ENCODE peak calls at places on chromosomes 5 and 9, in eight cellular contexts. O is activated T-cell treated with anti-CD3 and anti-CD28 coated beads, Interleukin-2, amount 50 U/mL, for 1 hour; G is fibroblast of lung; D is cardiac fibroblast; U is activated CD4-positive, alpha-beta memory T cell treated with anti-CD3 and anti-CD28 coated beads for 36 hours; Z is Daoy; Q is stimulated activated CD4-positive, alpha-beta T cell treated with anti-CD3 and anti-CD28 coated beads, Interleukin-12 subunit alpha, Interleukin-12 subunit beta, amount 100 ng/mL, for 48 hours; S is left ventricle myocardium inferior. A is an unnamed sample.

GRCh38 chr9:7293091-7293490 is 506.5 kb downstream of the DMAC1 start:
- DNase-seq in O (no peak), G (no peak), D (no peak), U (no peak), Z (no peak), Q (no peak), S (no peak), A (no peak)

GRCh38 chr9:100669968-100670367 is 92.1 kb downstream of the CAVIN4 start:
- DNase-seq in O (no peak), G (no peak), D (no peak), U (no peak), Z (no peak), Q (no peak), S (no peak), A (no peak)

GRCh38 chr9:123064662-123065061 is 31.2 kb downstream of the GPR21 start:
- DNase-seq in O (no peak), G (no peak), D (no peak), U (no peak), Z (no peak), Q (no peak), S (no peak), A (no peak)

GRCh38 chr9:129716091-129716490 is 36.8 kb downstream of the PTGES start:
- DNase-seq in O (no peak), G (peak), D (peak), U (no peak), Z (no peak), Q (no peak), S (no peak), A (no peak)

GRCh38 chr5:115657883-115658233 is 32.0 kb upstream of the TMED7 start:
- DNase-seq in O (no peak), G (peak), D (peak), U (no peak), Z (peak), Q (no peak), S (no peak), A (no peak)

GRCh38 chr5:5705010-5705409 is 282.5 kb downstream of the ICE1 start:
- DNase-seq in O (no peak), G (no peak), D (no peak), U (no peak), Z (no peak), Q (no peak), S (no peak), A (no peak)

GRCh38 chr5:141874262-141874964 is 3.8 kb downstream of the PCDH1 start:
- DNase-seq in O (no peak), G (no peak), D (no peak), U (no peak), Z (no peak), Q (no peak), S (peak), A (peak)

GRCh38 chr5:124071039-124071438 is 559.1 kb downstream of the CSNK1G3 start:
- DNase-seq in O (no peak), G (no peak), D (peak), U (no peak), Z (no peak), Q (no peak), S (no peak), A (no peak)

GRCh38 chr5:65121880-65122436 is 353.2 kb downstream of the CWC27 start:
- DNase-seq in O (no peak), G (peak), D (peak), U (peak), Z (peak), Q (no peak), S (no peak), A (no peak)

GRCh38 chr5:93621340-93621872 is 38.4 kb downstream of the NR2F1 start:
- DNase-seq in O (peak), G (peak), D (peak), U (no peak), Z (peak), Q (no peak), S (peak), A (peak)

GRCh38 chr5:176736271-176736965 is 73.9 kb upstream of the UNC5A start:
- DNase-seq in O (no peak), G (no peak), D (no peak), U (no peak), Z (no peak), Q (no peak), S (no peak), A (no peak)

GRCh38 chr5:168810641-168811040 is 231.5 kb upstream of the PANK3 start:
- DNase-seq in O (no peak), G (no peak), D (no peak), U (no peak), Z (no peak), Q (no peak), S (no peak), A (no peak)

GRCh38 chr9:38388283-38389223 is 3.9 kb upstream of the ALDH1B1 start:
- DNase-seq in O (no peak), G (peak), D (peak), U (no peak), Z (no peak), Q (no peak), S (peak), A (no peak)

GRCh38 chr9:116817762-116818161 is 130.7 kb downstream of the TRIM32 start:
- DNase-seq in O (no peak), G (no peak), D (no peak), U (no peak), Z (peak), Q (no peak), S (no peak), A (no peak)

GRCh38 chr5:151251001-151251551 is 1.9 kb upstream of the GM2A start:
- DNase-seq in O (no peak), G (no peak), D (no peak), U (peak), Z (no peak), Q (peak), S (no peak), A (no peak)

GRCh38 chr5:171705036-171705435 is 80.6 kb upstream of the SMIM23 start:
- DNase-seq in O (no peak), G (no peak), D (no peak), U (no peak), Z (no peak), Q (no peak), S (no peak), A (no peak)

GRCh38 chr5:179375966-179376365 is 30.7 kb upstream of the ADAMTS2 start:
- DNase-seq in O (no peak), G (no peak), D (no peak), U (no peak), Z (no peak), Q (no peak), S (no peak), A (no peak)

GRCh38 chr5:142900926-142901325 is 130.7 kb downstream of the ARHGAP26 start:
- DNase-seq in O (no peak), G (peak), D (peak), U (no peak), Z (peak), Q (no peak), S (no peak), A (no peak)

GRCh38 chr9:91033802-91034201 is 232.2 kb downstream of the SYK start:
- DNase-seq in O (peak), G (no peak), D (no peak), U (peak), Z (peak), Q (peak), S (no peak), A (peak)

GRCh38 chr5:77438057-77438456 is 54.1 kb downstream of the WDR41 start:
- DNase-seq in O (no peak), G (no peak), D (no peak), U (no peak), Z (no peak), Q (no peak), S (no peak), A (no peak)

GRCh38 chr9:87267701-87268100 is 230.0 kb upstream of the DAPK1 start:
- DNase-seq in O (no peak), G (no peak), D (peak), U (no peak), Z (no peak), Q (no peak), S (peak), A (no peak)

GRCh38 chr5:143400541-143401252 is 2.8 kb downstream of the NR3C1 start:
- DNase-seq in O (no peak), G (peak), D (peak), U (no peak), Z (peak), Q (no peak), S (no peak), A (no peak)

GRCh38 chr9:98081477-98082219 is 25.1 kb downstream of the NANS start:
- DNase-seq in O (no peak), G (no peak), D (peak), U (peak), Z (no peak), Q (no peak), S (no peak), A (peak)

GRCh38 chr5:14016549-14016948 is 72.1 kb upstream of the DNAH5 start:
- DNase-seq in O (no peak), G (no peak), D (no peak), U (no peak), Z (no peak), Q (no peak), S (no peak), A (no peak)

GRCh38 chr5:179287071-179287470 is 58.2 kb downstream of the ADAMTS2 start:
- DNase-seq in O (no peak), G (no peak), D (no peak), U (no peak), Z (no peak), Q (no peak), S (peak), A (no peak)

GRCh38 chr5:61330341-61330878 is 1.6 kb upstream of the ZSWIM6 start:
- DNase-seq in O (no peak), G (peak), D (peak), U (no peak), Z (peak), Q (no peak), S (peak), A (peak)

GRCh38 chr5:140524003-140524402 is 23.5 kb upstream of the EIF4EBP3 start:
- DNase-seq in O (no peak), G (no peak), D (no peak), U (no peak), Z (no peak), Q (no peak), S (no peak), A (no peak)